ENCODE peak calls at places on chromosomes 13 and 19, in six cellular contexts. E is T-cell; N is right cardiac atrium; V is CD8-positive, alpha-beta T cell; R is Right ventricle myocardium superior; D is CD4-positive, alpha-beta T cell. P is an unnamed sample.

GRCh38 chr13:46685006-46685730 is 111.8 kb downstream of the ESD start:
- ATAC-seq in E (no peak), N (peak), V (no peak), R (peak), D (no peak), P (no peak)

GRCh38 chr13:27730191-27730590 is 62.1 kb upstream of the GSX1 start:
- ATAC-seq in E (no peak), N (no peak), V (no peak), R (no peak), D (no peak), P (no peak)

GRCh38 chr19:35347171-35347929 is at the start of gene FFAR1:
- ATAC-seq in E (peak), N (no peak), V (peak), R (no peak), D (peak), P (peak)

GRCh38 chr13:41995946-41996345 is 35.0 kb upstream of the VWA8 start:
- ATAC-seq in E (no peak), N (peak), V (no peak), R (peak), D (no peak), P (no peak)

GRCh38 chr13:111429064-111429558 is 108.7 kb downstream of the TEX29 start:
- ATAC-seq in E (peak), N (no peak), V (peak), R (peak), D (peak), P (no peak)

GRCh38 chr13:41548031-41548430 is 90.7 kb downstream of the RGCC start:
- ATAC-seq in E (no peak), N (no peak), V (no peak), R (no peak), D (no peak), P (no peak)

GRCh38 chr13:114107686-114108081 is 24.7 kb downstream of the RASA3 start:
- ATAC-seq in E (no peak), N (peak), V (no peak), R (peak), D (no peak), P (no peak)

GRCh38 chr19:45396389-45397260 is 8.2 kb downstream of the PPP1R13L start:
- ATAC-seq in E (no peak), N (no peak), V (no peak), R (no peak), D (no peak), P (peak)

GRCh38 chr19:44879309-44880065 is 11.6 kb upstream of the TOMM40 start:
- ATAC-seq in E (no peak), N (peak), V (no peak), R (no peak), D (no peak), P (no peak)

GRCh38 chr19:18861235-18861634 is 29.5 kb downstream of the UPF1 start:
- ATAC-seq in E (no peak), N (no peak), V (no peak), R (no peak), D (no peak), P (peak)

GRCh38 chr13:29758591-29759114 is 91.8 kb downstream of the UBL3 start:
- ATAC-seq in E (peak), N (peak), V (peak), R (no peak), D (peak), P (peak)

GRCh38 chr19:1365964-1366695 is 17.6 kb upstream of the NDUFS7 start:
- ATAC-seq in E (no peak), N (no peak), V (no peak), R (no peak), D (no peak), P (no peak)

GRCh38 chr19:18433735-18434398 is 4.1 kb downstream of the ISYNA1 start:
- ATAC-seq in E (no peak), N (no peak), V (no peak), R (no peak), D (no peak), P (no peak)

GRCh38 chr19:41478875-41479756 is 36.2 kb downstream of the ERICH4 start:
- ATAC-seq in E (no peak), N (peak), V (no peak), R (peak), D (no peak), P (no peak)

GRCh38 chr13:43269037-43269476 is 245.7 kb downstream of the DNAJC15 start:
- ATAC-seq in E (no peak), N (peak), V (no peak), R (peak), D (no peak), P (no peak)

GRCh38 chr13:25262261-25262660 is 25.0 kb downstream of the MTMR6 start:
- ATAC-seq in E (no peak), N (no peak), V (no peak), R (no peak), D (no peak), P (no peak)

GRCh38 chr19:32676186-32676894 is 692 bp downstream of the RGS9BP start:
- ATAC-seq in E (no peak), N (no peak), V (no peak), R (peak), D (no peak), P (no peak)

GRCh38 chr13:49240017-49240416 is 7.7 kb upstream of the CDADC1 start:
- ATAC-seq in E (peak), N (peak), V (peak), R (no peak), D (peak), P (peak)

GRCh38 chr19:5719274-5719960 is 529 bp downstream of the LONP1 start:
- ATAC-seq in E (no peak), N (no peak), V (no peak), R (no peak), D (no peak), P (no peak)

GRCh38 chr13:45510671-45511070 is 45.9 kb downstream of the COG3 start:
- ATAC-seq in E (no peak), N (no peak), V (no peak), R (no peak), D (no peak), P (no peak)

GRCh38 chr13:48094404-48094780 is 512 bp downstream of the MED4 start:
- ATAC-seq in E (peak), N (peak), V (peak), R (peak), D (no peak), P (peak)

GRCh38 chr13:73970413-73971055 is 163.7 kb downstream of the KLF12 start:
- ATAC-seq in E (no peak), N (peak), V (no peak), R (no peak), D (no peak), P (no peak)

GRCh38 chr13:77779461-77780272 is 82.2 kb downstream of the SLAIN1 start:
- ATAC-seq in E (peak), N (peak), V (peak), R (peak), D (no peak), P (peak)

GRCh38 chr13:20435616-20436368 is 89.9 kb downstream of the CRYL1 start:
- ATAC-seq in E (no peak), N (no peak), V (no peak), R (no peak), D (no peak), P (no peak)

P was measured in stimulated activated memory B cell treated with anti-CD40 and anti-IgM and Interleukin-4, amounts not matched to agents 10 μg/mL and 1 μg/mL and 100 μg/mL, for 72 hours.